ENCODE peak calls at places on chromosomes 12 and 14, in nine cellular contexts. E is A549, G is tibial nerve, S is upper lobe of left lung, V is sigmoid colon, T is HepG2, U is stomach, C is transverse colon, P is H1. B is an unnamed sample.

GRCh38 chr14:80110721-80111120 is 100.6 kb downstream of the DIO2 start:
- DNase-seq in E (no peak), G (no peak), S (no peak), V (no peak), T (no peak), U (no peak), C (no peak), P (no peak), B (no peak)

GRCh38 chr12:25578739-25579138 is 25.7 kb upstream of the LMNTD1 start:
- DNase-seq in E (no peak), G (no peak), S (no peak), V (no peak), T (no peak), U (no peak), C (no peak), P (no peak), B (no peak)

GRCh38 chr12:93725531-93725930 is 48.4 kb downstream of the CRADD start:
- DNase-seq in E (no peak), G (no peak), S (no peak), V (no peak), T (no peak), U (no peak), C (no peak), P (no peak), B (no peak)

GRCh38 chr12:851343-851742 is 98.2 kb downstream of the RAD52 start:
- DNase-seq in E (no peak), G (no peak), S (no peak), V (no peak), T (no peak), U (no peak), C (no peak), P (no peak), B (no peak)

GRCh38 chr12:26091837-26092236 is 33.0 kb downstream of the BHLHE41 start:
- DNase-seq in E (no peak), G (no peak), S (no peak), V (no peak), T (no peak), U (no peak), C (no peak), P (no peak), B (peak; percentile 36)

GRCh38 chr14:88326352-88327103 is 3.5 kb upstream of the KCNK10 start:
- DNase-seq in E (no peak), G (no peak), S (peak; percentile 52), V (no peak), T (no peak), U (no peak), C (no peak), P (no peak), B (no peak)

GRCh38 chr12:4210158-4210557 is 63.4 kb upstream of the CCND2 start:
- DNase-seq in E (no peak), G (no peak), S (no peak), V (no peak), T (no peak), U (no peak), C (no peak), P (no peak), B (no peak)

GRCh38 chr12:79422060-79422812 is 268.5 kb downstream of the PAWR start:
- DNase-seq in E (no peak), G (no peak), S (no peak), V (no peak), T (peak; percentile 13), U (no peak), C (no peak), P (no peak), B (no peak)

GRCh38 chr12:130954544-130954831 is 781 bp downstream of the ADGRD1 start:
- DNase-seq in E (no peak), G (no peak), S (no peak), V (no peak), T (no peak), U (no peak), C (no peak), P (no peak), B (no peak)

GRCh38 chr14:51703787-51704186 is 52.1 kb downstream of the FRMD6 start:
- DNase-seq in E (no peak), G (no peak), S (no peak), V (no peak), T (no peak), U (no peak), C (no peak), P (no peak), B (no peak)

GRCh38 chr12:113862570-113863454 is 103.3 kb downstream of the RBM19 start:
- DNase-seq in E (peak; percentile 20), G (no peak), S (no peak), V (no peak), T (no peak), U (no peak), C (no peak), P (no peak), B (no peak)

GRCh38 chr12:86660488-86661171 is 404.4 kb upstream of the MGAT4C start:
- DNase-seq in E (peak; percentile 95), G (no peak), S (no peak), V (no peak), T (no peak), U (no peak), C (no peak), P (no peak), B (no peak)

GRCh38 chr14:98949031-98949430 is 323.0 kb downstream of the BCL11B start:
- DNase-seq in E (no peak), G (no peak), S (no peak), V (peak; percentile 24), T (no peak), U (no peak), C (no peak), P (no peak), B (no peak)

GRCh38 chr12:58491296-58491695 is 429.0 kb downstream of the LRIG3 start:
- DNase-seq in E (no peak), G (no peak), S (no peak), V (no peak), T (no peak), U (no peak), C (no peak), P (no peak), B (no peak)

GRCh38 chr12:43806737-43807072 is 588 bp upstream of the TWF1 start:
- DNase-seq in E (no peak), G (no peak), S (no peak), V (no peak), T (no peak), U (no peak), C (no peak), P (no peak), B (no peak)

GRCh38 chr12:52063986-52064649 is 5.7 kb upstream of the ATG101 start:
- DNase-seq in E (peak; percentile 70), G (no peak), S (peak; percentile 79), V (peak; percentile 90), T (no peak), U (no peak), C (peak; percentile 39), P (no peak), B (peak; percentile 79)

DNA sequence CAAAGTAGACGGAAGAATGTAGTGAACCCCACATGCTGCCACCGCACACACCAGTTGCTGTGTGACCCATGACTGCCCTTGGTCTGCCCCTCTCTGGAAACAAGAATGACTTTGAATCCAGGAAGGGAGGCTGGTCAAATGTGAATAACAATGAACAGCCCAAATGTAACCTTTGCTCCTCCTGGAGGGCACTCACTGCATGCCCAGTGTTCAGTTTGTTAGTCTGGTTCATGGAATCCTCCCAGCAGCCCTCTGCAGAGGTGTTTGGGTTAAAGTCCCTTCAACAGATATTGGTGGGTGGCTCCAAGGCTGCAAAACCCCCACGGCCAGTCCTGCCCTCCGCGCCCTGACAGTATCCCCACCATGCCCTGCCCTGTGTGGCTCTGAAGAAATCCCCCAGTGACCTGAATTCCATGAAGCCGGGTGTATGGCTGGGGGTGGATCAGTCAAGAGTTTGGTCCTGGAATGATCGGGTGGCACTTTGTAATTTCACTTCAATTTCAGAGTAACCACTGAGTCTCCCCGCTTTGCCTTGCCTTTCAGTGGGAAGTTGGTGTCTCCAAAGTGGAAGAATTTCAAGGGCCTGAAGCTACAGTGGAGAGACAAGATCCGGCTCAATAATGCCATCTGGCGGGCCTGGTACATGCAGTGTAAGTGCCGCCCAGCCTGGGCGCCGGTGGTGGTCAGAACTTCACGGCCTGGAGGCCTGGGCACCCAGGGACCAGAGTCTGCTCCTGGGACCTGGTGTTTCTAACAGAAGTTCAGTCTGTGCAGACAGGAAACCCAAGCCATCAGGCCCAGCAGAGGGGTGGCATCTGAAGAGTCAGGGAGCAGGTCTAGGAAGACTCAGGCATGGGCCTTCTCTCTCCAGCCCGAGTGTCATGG is 47.1 kb downstream of the IL31 start:
- DNase-seq in E (peak; percentile 77), G (no peak), S (no peak), V (no peak), T (peak; percentile 73), U (peak; percentile 40), C (no peak), P (no peak), B (no peak)
- TF ChIP-seq EP300 in E (no peak), G (no peak), S (no peak), V (no peak), T (no peak), U (no peak), C (no peak), P (no peak), B (no peak)

GRCh38 chr12:62891805-62892549 is 43.0 kb downstream of the PPM1H start:
- DNase-seq in E (no peak), G (no peak), S (no peak), V (no peak), T (peak; percentile 97), U (no peak), C (no peak), P (no peak), B (no peak)
- TF ChIP-seq POLR2A in E (no peak), G (no peak), S (no peak), V (no peak), T (no peak), U (no peak), C (no peak), P (no peak), B (no peak)

GRCh38 chr14:72049462-72049861 is 117.2 kb downstream of the RGS6 start:
- DNase-seq in E (no peak), G (no peak), S (no peak), V (no peak), T (no peak), U (no peak), C (no peak), P (no peak), B (no peak)
- TF ChIP-seq EP300 in E (no peak), G (no peak), S (no peak), V (no peak), T (no peak), U (no peak), C (no peak), P (no peak), B (no peak)

DNA sequence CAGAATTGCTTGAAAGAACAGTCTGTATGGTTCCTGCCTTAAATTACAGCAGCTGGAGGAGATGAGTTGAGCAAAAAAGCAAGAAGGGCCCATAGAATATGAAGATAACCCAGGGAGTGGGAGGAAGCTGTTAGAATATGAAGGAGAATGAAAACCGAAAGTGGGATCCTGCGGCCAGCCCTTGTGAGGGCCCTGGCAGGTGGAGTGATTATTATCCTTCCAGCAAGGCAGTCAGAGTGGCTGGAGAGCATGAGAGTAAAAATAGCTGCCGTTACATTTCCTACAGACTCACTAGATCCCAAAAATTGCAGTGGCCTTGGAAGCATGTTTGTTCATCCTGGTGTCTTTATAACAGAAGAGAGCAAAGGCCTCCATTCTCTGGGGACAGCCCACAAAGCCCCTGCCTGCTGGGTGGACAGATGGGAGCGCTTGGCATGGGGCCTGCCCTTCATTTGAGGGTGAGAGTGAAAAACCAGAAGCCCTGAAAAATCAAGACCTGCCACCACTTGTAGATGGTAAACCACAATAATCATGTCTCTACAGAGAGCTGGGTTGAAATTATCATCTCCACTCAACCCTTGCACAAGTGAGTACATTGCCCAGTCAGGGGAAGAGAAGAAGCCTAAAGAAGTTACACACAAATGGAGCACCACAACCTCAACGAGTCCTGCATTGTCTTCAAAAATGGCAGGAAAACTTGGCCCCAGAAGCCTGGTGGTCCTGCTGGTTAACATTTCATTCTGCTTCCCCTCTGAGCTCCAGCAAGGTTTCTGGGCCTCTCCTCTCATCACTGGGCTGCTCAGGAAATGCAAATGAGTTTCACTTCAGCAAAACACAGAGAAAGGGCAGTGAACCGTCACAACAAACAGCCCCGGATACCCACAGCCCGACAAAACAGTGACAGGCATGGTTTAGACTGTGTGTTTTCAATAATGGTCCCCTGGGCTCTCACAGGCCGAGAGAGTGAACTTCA is 20.5 kb downstream of the ZDHHC22 start:
- DNase-seq in E (no peak), G (no peak), S (no peak), V (no peak), T (no peak), U (peak; percentile 53), C (peak; percentile 59), P (no peak), B (no peak)
- TF ChIP-seq POLR2A in E (no peak), G (no peak), S (no peak), V (no peak), T (no peak), U (no peak), C (no peak), P (no peak), B (no peak)

B was measured in ovary.